ENCODE peak calls at places on chromosomes 16 and 17, in six cellular contexts. One of them, this sample, is unnamed.
A peak's percentile ranks its signal among the peaks of the same experiment; 100 is the strongest.

GRCh38 chr17:11908711-11909146 is 88.5 kb downstream of the ZNF18 start:
- DNase-seq in ecto neural progenitor cell: no peak
- DNase-seq in T-helper 17 cell: no peak
- DNase-seq in AG10803: no peak
- DNase-seq in activated CD4-positive, CD25-positive, alpha-beta regulatory T cell: no peak
- DNase-seq in stimulated activated CD4-positive, alpha-beta T cell treated with anti-CD3 and anti-CD28 coated beads, Interleukin-12 subunit alpha, Interleukin-12 subunit beta, amount 100 ng/mL, for 4 hours: no peak
- DNase-seq in this sample: no peak

GRCh38 chr17:77681820-77682219 is 276.7 kb upstream of the TNRC6C start:
- DNase-seq in ecto neural progenitor cell: no peak
- DNase-seq in T-helper 17 cell: no peak
- DNase-seq in AG10803: no peak
- DNase-seq in activated CD4-positive, CD25-positive, alpha-beta regulatory T cell: no peak
- DNase-seq in stimulated activated CD4-positive, alpha-beta T cell treated with anti-CD3 and anti-CD28 coated beads, Interleukin-12 subunit alpha, Interleukin-12 subunit beta, amount 100 ng/mL, for 4 hours: no peak
- DNase-seq in this sample: no peak

GRCh38 chr17:45262516-45263476 is 902 bp upstream of the SPATA32 start:
- DNase-seq in ecto neural progenitor cell: no peak
- DNase-seq in T-helper 17 cell: no peak
- DNase-seq in AG10803: peak; percentile 39
- DNase-seq in activated CD4-positive, CD25-positive, alpha-beta regulatory T cell: no peak
- DNase-seq in stimulated activated CD4-positive, alpha-beta T cell treated with anti-CD3 and anti-CD28 coated beads, Interleukin-12 subunit alpha, Interleukin-12 subunit beta, amount 100 ng/mL, for 4 hours: no peak
- DNase-seq in this sample: no peak

GRCh38 chr17:77670125-77670524 is 288.4 kb upstream of the TNRC6C start:
- DNase-seq in ecto neural progenitor cell: no peak
- DNase-seq in T-helper 17 cell: no peak
- DNase-seq in AG10803: no peak
- DNase-seq in activated CD4-positive, CD25-positive, alpha-beta regulatory T cell: no peak
- DNase-seq in stimulated activated CD4-positive, alpha-beta T cell treated with anti-CD3 and anti-CD28 coated beads, Interleukin-12 subunit alpha, Interleukin-12 subunit beta, amount 100 ng/mL, for 4 hours: no peak
- DNase-seq in this sample: no peak

GRCh38 chr17:76697702-76698465 is 12.9 kb downstream of the MXRA7 start:
- DNase-seq in ecto neural progenitor cell: peak; percentile 77
- DNase-seq in T-helper 17 cell: no peak
- DNase-seq in AG10803: no peak
- DNase-seq in activated CD4-positive, CD25-positive, alpha-beta regulatory T cell: no peak
- DNase-seq in stimulated activated CD4-positive, alpha-beta T cell treated with anti-CD3 and anti-CD28 coated beads, Interleukin-12 subunit alpha, Interleukin-12 subunit beta, amount 100 ng/mL, for 4 hours: no peak
- DNase-seq in this sample: no peak

GRCh38 chr16:1990336-1991134 is 765 bp downstream of the SYNGR3 start:
- DNase-seq in ecto neural progenitor cell: peak; percentile 69
- DNase-seq in T-helper 17 cell: peak; percentile 32
- DNase-seq in AG10803: no peak
- DNase-seq in activated CD4-positive, CD25-positive, alpha-beta regulatory T cell: no peak
- DNase-seq in stimulated activated CD4-positive, alpha-beta T cell treated with anti-CD3 and anti-CD28 coated beads, Interleukin-12 subunit alpha, Interleukin-12 subunit beta, amount 100 ng/mL, for 4 hours: no peak
- DNase-seq in this sample: no peak

GRCh38 chr16:69477546-69477945 is 53.1 kb downstream of the CYB5B start:
- DNase-seq in ecto neural progenitor cell: no peak
- DNase-seq in T-helper 17 cell: no peak
- DNase-seq in AG10803: no peak
- DNase-seq in activated CD4-positive, CD25-positive, alpha-beta regulatory T cell: no peak
- DNase-seq in stimulated activated CD4-positive, alpha-beta T cell treated with anti-CD3 and anti-CD28 coated beads, Interleukin-12 subunit alpha, Interleukin-12 subunit beta, amount 100 ng/mL, for 4 hours: no peak
- DNase-seq in this sample: no peak

GRCh38 chr17:16939606-16940115 is 32.3 kb downstream of the TNFRSF13B start:
- DNase-seq in ecto neural progenitor cell: no peak
- DNase-seq in T-helper 17 cell: no peak
- DNase-seq in AG10803: no peak
- DNase-seq in activated CD4-positive, CD25-positive, alpha-beta regulatory T cell: no peak
- DNase-seq in stimulated activated CD4-positive, alpha-beta T cell treated with anti-CD3 and anti-CD28 coated beads, Interleukin-12 subunit alpha, Interleukin-12 subunit beta, amount 100 ng/mL, for 4 hours: no peak
- DNase-seq in this sample: no peak

GRCh38 chr16:50263060-50263909 is 3.1 kb upstream of the ADCY7 start:
- DNase-seq in ecto neural progenitor cell: no peak
- DNase-seq in T-helper 17 cell: no peak
- DNase-seq in AG10803: no peak
- DNase-seq in activated CD4-positive, CD25-positive, alpha-beta regulatory T cell: no peak
- DNase-seq in stimulated activated CD4-positive, alpha-beta T cell treated with anti-CD3 and anti-CD28 coated beads, Interleukin-12 subunit alpha, Interleukin-12 subunit beta, amount 100 ng/mL, for 4 hours: no peak
- DNase-seq in this sample: no peak

GRCh38 chr16:56909484-56910113 is 22.3 kb upstream of the HERPUD1 start:
- DNase-seq in ecto neural progenitor cell: no peak
- DNase-seq in T-helper 17 cell: no peak
- DNase-seq in AG10803: peak; percentile 36
- DNase-seq in activated CD4-positive, CD25-positive, alpha-beta regulatory T cell: no peak
- DNase-seq in stimulated activated CD4-positive, alpha-beta T cell treated with anti-CD3 and anti-CD28 coated beads, Interleukin-12 subunit alpha, Interleukin-12 subunit beta, amount 100 ng/mL, for 4 hours: no peak
- DNase-seq in this sample: no peak

GRCh38 chr17:80222376-80223141 is 2.3 kb downstream of the SLC26A11 start:
- DNase-seq in ecto neural progenitor cell: no peak
- DNase-seq in T-helper 17 cell: no peak
- DNase-seq in AG10803: no peak
- DNase-seq in activated CD4-positive, CD25-positive, alpha-beta regulatory T cell: no peak
- DNase-seq in stimulated activated CD4-positive, alpha-beta T cell treated with anti-CD3 and anti-CD28 coated beads, Interleukin-12 subunit alpha, Interleukin-12 subunit beta, amount 100 ng/mL, for 4 hours: no peak
- DNase-seq in this sample: no peak

GRCh38 chr17:66777689-66778225 is 57.2 kb upstream of the CACNG5 start:
- DNase-seq in ecto neural progenitor cell: no peak
- DNase-seq in T-helper 17 cell: no peak
- DNase-seq in AG10803: peak; percentile 12
- DNase-seq in activated CD4-positive, CD25-positive, alpha-beta regulatory T cell: no peak
- DNase-seq in stimulated activated CD4-positive, alpha-beta T cell treated with anti-CD3 and anti-CD28 coated beads, Interleukin-12 subunit alpha, Interleukin-12 subunit beta, amount 100 ng/mL, for 4 hours: no peak
- DNase-seq in this sample: no peak

GRCh38 chr17:5872831-5873230 is 197.3 kb upstream of the WSCD1 start:
- DNase-seq in ecto neural progenitor cell: peak; percentile 39
- DNase-seq in T-helper 17 cell: no peak
- DNase-seq in AG10803: no peak
- DNase-seq in activated CD4-positive, CD25-positive, alpha-beta regulatory T cell: no peak
- DNase-seq in stimulated activated CD4-positive, alpha-beta T cell treated with anti-CD3 and anti-CD28 coated beads, Interleukin-12 subunit alpha, Interleukin-12 subunit beta, amount 100 ng/mL, for 4 hours: no peak
- DNase-seq in this sample: no peak

This sample was measured in mesothelial cell of epicardium.